ENCODE peak calls at places on chromosomes 1 and 21, in five cellular contexts. One of them, this sample, is unnamed.

GRCh38 chr1:230204852-230205251 is 137.8 kb downstream of the GALNT2 start:
- DNase-seq in fibroblast of mammary gland: no peak
- DNase-seq in CD8-positive, alpha-beta T cell: no peak
- DNase-seq in BE2C: no peak
- DNase-seq in neural progenitor cell: no peak
- DNase-seq in this sample: no peak

GRCh38 chr1:240609527-240610060 is 2.4 kb downstream of the GREM2 start:
- DNase-seq in fibroblast of mammary gland: no peak
- DNase-seq in CD8-positive, alpha-beta T cell: no peak
- DNase-seq in BE2C: no peak
- DNase-seq in neural progenitor cell: no peak
- DNase-seq in this sample: no peak

GRCh38 chr1:33741749-33742148 is 122.1 kb upstream of the HMGB4 start:
- DNase-seq in fibroblast of mammary gland: no peak
- DNase-seq in CD8-positive, alpha-beta T cell: no peak
- DNase-seq in BE2C: no peak
- DNase-seq in neural progenitor cell: no peak
- DNase-seq in this sample: no peak

GRCh38 chr21:14991957-14992356 is 72.8 kb downstream of the NRIP1 start:
- DNase-seq in fibroblast of mammary gland: no peak
- DNase-seq in CD8-positive, alpha-beta T cell: no peak
- DNase-seq in BE2C: no peak
- DNase-seq in neural progenitor cell: no peak
- DNase-seq in this sample: no peak

GRCh38 chr1:243882276-243882675 is 32.2 kb upstream of the AKT3 start:
- DNase-seq in fibroblast of mammary gland: peak
- DNase-seq in CD8-positive, alpha-beta T cell: no peak
- DNase-seq in BE2C: no peak
- DNase-seq in neural progenitor cell: no peak
- DNase-seq in this sample: no peak

GRCh38 chr1:36160949-36161485 is 5.1 kb downstream of the MAP7D1 start:
- DNase-seq in fibroblast of mammary gland: peak
- DNase-seq in CD8-positive, alpha-beta T cell: peak
- DNase-seq in BE2C: no peak
- DNase-seq in neural progenitor cell: peak
- DNase-seq in this sample: peak

GRCh38 chr1:232590742-232591082 is 39.2 kb downstream of the SIPA1L2 start:
- DNase-seq in fibroblast of mammary gland: no peak
- DNase-seq in CD8-positive, alpha-beta T cell: no peak
- DNase-seq in BE2C: no peak
- DNase-seq in neural progenitor cell: no peak
- DNase-seq in this sample: no peak

GRCh38 chr1:112706505-112707216 is at the start of gene RHOC:
- DNase-seq in fibroblast of mammary gland: peak
- DNase-seq in CD8-positive, alpha-beta T cell: no peak
- DNase-seq in BE2C: peak
- DNase-seq in neural progenitor cell: peak
- DNase-seq in this sample: peak

GRCh38 chr1:11178021-11179015 is 10.8 kb upstream of the ANGPTL7 start:
- DNase-seq in fibroblast of mammary gland: peak
- DNase-seq in CD8-positive, alpha-beta T cell: no peak
- DNase-seq in BE2C: no peak
- DNase-seq in neural progenitor cell: no peak
- DNase-seq in this sample: peak

GRCh38 chr1:211377539-211378461 is 51.2 kb downstream of the TRAF5 start:
- DNase-seq in fibroblast of mammary gland: peak
- DNase-seq in CD8-positive, alpha-beta T cell: no peak
- DNase-seq in BE2C: no peak
- DNase-seq in neural progenitor cell: no peak
- DNase-seq in this sample: no peak

GRCh38 chr1:167288390-167289062 is 67.8 kb downstream of the POU2F1 start:
- DNase-seq in fibroblast of mammary gland: no peak
- DNase-seq in CD8-positive, alpha-beta T cell: no peak
- DNase-seq in BE2C: no peak
- DNase-seq in neural progenitor cell: no peak
- DNase-seq in this sample: no peak

GRCh38 chr21:45839274-45839673 is 142.3 kb upstream of the COL6A1 start:
- DNase-seq in fibroblast of mammary gland: peak
- DNase-seq in CD8-positive, alpha-beta T cell: no peak
- DNase-seq in BE2C: no peak
- DNase-seq in neural progenitor cell: no peak
- DNase-seq in this sample: no peak

GRCh38 chr1:204282801-204283200 is 69.0 kb upstream of the GOLT1A start:
- DNase-seq in fibroblast of mammary gland: no peak
- DNase-seq in CD8-positive, alpha-beta T cell: no peak
- DNase-seq in BE2C: no peak
- DNase-seq in neural progenitor cell: no peak
- DNase-seq in this sample: no peak

GRCh38 chr1:11156441-11156840 is 32.7 kb upstream of the ANGPTL7 start:
- DNase-seq in fibroblast of mammary gland: no peak
- DNase-seq in CD8-positive, alpha-beta T cell: no peak
- DNase-seq in BE2C: no peak
- DNase-seq in neural progenitor cell: no peak
- DNase-seq in this sample: no peak

GRCh38 chr1:7400566-7400965 is 370.5 kb upstream of the VAMP3 start:
- DNase-seq in fibroblast of mammary gland: no peak
- DNase-seq in CD8-positive, alpha-beta T cell: no peak
- DNase-seq in BE2C: no peak
- DNase-seq in neural progenitor cell: no peak
- DNase-seq in this sample: no peak

GRCh38 chr1:154609398-154610380 is 1.7 kb upstream of the ADAR start:
- DNase-seq in fibroblast of mammary gland: peak
- DNase-seq in CD8-positive, alpha-beta T cell: peak
- DNase-seq in BE2C: no peak
- DNase-seq in neural progenitor cell: peak
- DNase-seq in this sample: no peak

GRCh38 chr1:210949039-210949438 is 184.9 kb downstream of the KCNH1 start:
- DNase-seq in fibroblast of mammary gland: no peak
- DNase-seq in CD8-positive, alpha-beta T cell: no peak
- DNase-seq in BE2C: no peak
- DNase-seq in neural progenitor cell: no peak
- DNase-seq in this sample: no peak

GRCh38 chr1:212503714-212504113 is 71.0 kb downstream of the NENF start:
- DNase-seq in fibroblast of mammary gland: no peak
- DNase-seq in CD8-positive, alpha-beta T cell: no peak
- DNase-seq in BE2C: peak
- DNase-seq in neural progenitor cell: no peak
- DNase-seq in this sample: no peak

GRCh38 chr21:42595281-42596187 is 57.9 kb upstream of the PDE9A start:
- DNase-seq in fibroblast of mammary gland: no peak
- DNase-seq in CD8-positive, alpha-beta T cell: no peak
- DNase-seq in BE2C: no peak
- DNase-seq in neural progenitor cell: no peak
- DNase-seq in this sample: no peak

GRCh38 chr1:70717211-70717610 is 306.1 kb downstream of the CTH start:
- DNase-seq in fibroblast of mammary gland: no peak
- DNase-seq in CD8-positive, alpha-beta T cell: no peak
- DNase-seq in BE2C: no peak
- DNase-seq in neural progenitor cell: no peak
- DNase-seq in this sample: no peak

GRCh38 chr1:70720133-70720920 is 309.3 kb downstream of the CTH start:
- DNase-seq in fibroblast of mammary gland: no peak
- DNase-seq in CD8-positive, alpha-beta T cell: no peak
- DNase-seq in BE2C: no peak
- DNase-seq in neural progenitor cell: no peak
- DNase-seq in this sample: no peak

GRCh38 chr1:70718086-70718630 is 307.1 kb downstream of the CTH start:
- DNase-seq in fibroblast of mammary gland: no peak
- DNase-seq in CD8-positive, alpha-beta T cell: no peak
- DNase-seq in BE2C: no peak
- DNase-seq in neural progenitor cell: no peak
- DNase-seq in this sample: no peak

GRCh38 chr1:70717656-70718055 is 306.6 kb downstream of the CTH start:
- DNase-seq in fibroblast of mammary gland: no peak
- DNase-seq in CD8-positive, alpha-beta T cell: no peak
- DNase-seq in BE2C: no peak
- DNase-seq in neural progenitor cell: no peak
- DNase-seq in this sample: no peak

GRCh38 chr1:70719164-70719563 is 308.1 kb downstream of the CTH start:
- DNase-seq in fibroblast of mammary gland: no peak
- DNase-seq in CD8-positive, alpha-beta T cell: no peak
- DNase-seq in BE2C: no peak
- DNase-seq in neural progenitor cell: no peak
- DNase-seq in this sample: no peak
- TF ChIP-seq CTCF in fibroblast of mammary gland: no peak
- TF ChIP-seq CTCF in CD8-positive, alpha-beta T cell: no peak
- TF ChIP-seq CTCF in BE2C: no peak
- TF ChIP-seq CTCF in neural progenitor cell: no peak
- TF ChIP-seq CTCF in this sample: no peak

GRCh38 chr1:174988986-174989385 is 10.8 kb upstream of the CACYBP start:
- DNase-seq in fibroblast of mammary gland: no peak
- DNase-seq in CD8-positive, alpha-beta T cell: no peak
- DNase-seq in BE2C: no peak
- DNase-seq in neural progenitor cell: no peak
- DNase-seq in this sample: no peak

GRCh38 chr1:174988539-174988938 is 11.2 kb upstream of the CACYBP start:
- DNase-seq in fibroblast of mammary gland: no peak
- DNase-seq in CD8-positive, alpha-beta T cell: no peak
- DNase-seq in BE2C: no peak
- DNase-seq in neural progenitor cell: no peak
- DNase-seq in this sample: no peak

GRCh38 chr1:174990382-174990999 is 9.3 kb upstream of the CACYBP start:
- DNase-seq in fibroblast of mammary gland: peak
- DNase-seq in CD8-positive, alpha-beta T cell: no peak
- DNase-seq in BE2C: no peak
- DNase-seq in neural progenitor cell: no peak
- DNase-seq in this sample: no peak

GRCh38 chr1:174989540-174990181 is 10.1 kb upstream of the CACYBP start:
- DNase-seq in fibroblast of mammary gland: no peak
- DNase-seq in CD8-positive, alpha-beta T cell: no peak
- DNase-seq in BE2C: no peak
- DNase-seq in neural progenitor cell: no peak
- DNase-seq in this sample: no peak

DNA sequence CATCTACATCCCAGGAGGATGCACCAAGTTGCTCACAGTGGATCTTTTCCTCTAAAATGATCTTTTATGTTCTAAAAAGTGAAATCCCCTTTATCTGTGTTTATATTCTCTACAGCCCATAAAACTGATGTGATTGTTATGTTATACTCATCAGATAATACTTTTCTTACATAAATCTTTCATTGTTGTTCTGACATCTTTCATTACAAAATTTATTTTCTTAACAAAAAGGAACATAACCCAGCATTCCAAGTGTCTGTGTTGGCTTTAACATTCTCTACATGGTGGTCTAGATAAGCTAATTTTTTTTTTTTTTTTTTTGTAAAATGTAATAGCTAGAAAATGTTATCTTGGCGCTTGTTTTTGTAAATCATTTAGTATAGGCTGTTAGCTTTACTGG is 8.3 kb upstream of the CACYBP start:
- DNase-seq in fibroblast of mammary gland: no peak
- DNase-seq in CD8-positive, alpha-beta T cell: no peak
- DNase-seq in BE2C: no peak
- DNase-seq in neural progenitor cell: no peak
- DNase-seq in this sample: no peak
- TF ChIP-seq CTCF in fibroblast of mammary gland: no peak
- TF ChIP-seq CTCF in CD8-positive, alpha-beta T cell: no peak
- TF ChIP-seq CTCF in BE2C: no peak
- TF ChIP-seq CTCF in neural progenitor cell: no peak
- TF ChIP-seq CTCF in this sample: no peak

GRCh38 chr1:100261686-100262085 is 4.3 kb upstream of the RTCA start:
- DNase-seq in fibroblast of mammary gland: no peak
- DNase-seq in CD8-positive, alpha-beta T cell: no peak
- DNase-seq in BE2C: no peak
- DNase-seq in neural progenitor cell: no peak
- DNase-seq in this sample: no peak

GRCh38 chr1:100265562-100265930 is 470 bp upstream of the RTCA start:
- DNase-seq in fibroblast of mammary gland: peak
- DNase-seq in CD8-positive, alpha-beta T cell: no peak
- DNase-seq in BE2C: no peak
- DNase-seq in neural progenitor cell: no peak
- DNase-seq in this sample: no peak

GRCh38 chr1:100268202-100268601 is 2.2 kb downstream of the RTCA start:
- DNase-seq in fibroblast of mammary gland: no peak
- DNase-seq in CD8-positive, alpha-beta T cell: no peak
- DNase-seq in BE2C: no peak
- DNase-seq in neural progenitor cell: no peak
- DNase-seq in this sample: no peak

GRCh38 chr1:100265931-100266830 is at the start of gene RTCA:
- DNase-seq in fibroblast of mammary gland: peak
- DNase-seq in CD8-positive, alpha-beta T cell: peak
- DNase-seq in BE2C: peak
- DNase-seq in neural progenitor cell: peak
- DNase-seq in this sample: peak

GRCh38 chr1:100267284-100267683 is 1.3 kb downstream of the RTCA start:
- DNase-seq in fibroblast of mammary gland: no peak
- DNase-seq in CD8-positive, alpha-beta T cell: no peak
- DNase-seq in BE2C: no peak
- DNase-seq in neural progenitor cell: no peak
- DNase-seq in this sample: no peak
- TF ChIP-seq CTCF in fibroblast of mammary gland: no peak
- TF ChIP-seq CTCF in CD8-positive, alpha-beta T cell: no peak
- TF ChIP-seq CTCF in BE2C: no peak
- TF ChIP-seq CTCF in neural progenitor cell: no peak
- TF ChIP-seq CTCF in this sample: no peak

GRCh38 chr21:37712204-37712934 is 203.9 kb downstream of the KCNJ6 start:
- DNase-seq in fibroblast of mammary gland: peak
- DNase-seq in CD8-positive, alpha-beta T cell: no peak
- DNase-seq in BE2C: peak
- DNase-seq in neural progenitor cell: peak
- DNase-seq in this sample: peak
- TF ChIP-seq CTCF in fibroblast of mammary gland: peak
- TF ChIP-seq CTCF in CD8-positive, alpha-beta T cell: peak
- TF ChIP-seq CTCF in BE2C: peak
- TF ChIP-seq CTCF in neural progenitor cell: peak
- TF ChIP-seq CTCF in this sample: peak

GRCh38 chr1:235328271-235329138 is at the start of gene GGPS1:
- DNase-seq in fibroblast of mammary gland: peak
- DNase-seq in CD8-positive, alpha-beta T cell: peak
- DNase-seq in BE2C: peak
- DNase-seq in neural progenitor cell: peak
- DNase-seq in this sample: peak

GRCh38 chr1:235330918-235331285 is 2.5 kb downstream of the GGPS1 start:
- DNase-seq in fibroblast of mammary gland: no peak
- DNase-seq in CD8-positive, alpha-beta T cell: no peak
- DNase-seq in BE2C: no peak
- DNase-seq in neural progenitor cell: no peak
- DNase-seq in this sample: no peak

GRCh38 chr1:235327559-235328270 is at the start of gene ARID4B:
- DNase-seq in fibroblast of mammary gland: no peak
- DNase-seq in CD8-positive, alpha-beta T cell: peak
- DNase-seq in BE2C: no peak
- DNase-seq in neural progenitor cell: peak
- DNase-seq in this sample: peak

GRCh38 chr1:235331391-235331790 is 3.0 kb downstream of the GGPS1 start:
- DNase-seq in fibroblast of mammary gland: no peak
- DNase-seq in CD8-positive, alpha-beta T cell: no peak
- DNase-seq in BE2C: no peak
- DNase-seq in neural progenitor cell: no peak
- DNase-seq in this sample: no peak

GRCh38 chr1:235329139-235329808 is 904 bp downstream of the GGPS1 start:
- DNase-seq in fibroblast of mammary gland: peak
- DNase-seq in CD8-positive, alpha-beta T cell: peak
- DNase-seq in BE2C: peak
- DNase-seq in neural progenitor cell: peak
- DNase-seq in this sample: peak
- TF ChIP-seq CTCF in fibroblast of mammary gland: no peak
- TF ChIP-seq CTCF in CD8-positive, alpha-beta T cell: peak
- TF ChIP-seq CTCF in BE2C: no peak
- TF ChIP-seq CTCF in neural progenitor cell: no peak
- TF ChIP-seq CTCF in this sample: no peak

GRCh38 chr1:145846191-145846590 is 761 bp downstream of the NUDT17 start:
- DNase-seq in fibroblast of mammary gland: peak
- DNase-seq in CD8-positive, alpha-beta T cell: no peak
- DNase-seq in BE2C: peak
- DNase-seq in neural progenitor cell: peak
- DNase-seq in this sample: peak
- TF ChIP-seq CTCF in fibroblast of mammary gland: peak
- TF ChIP-seq CTCF in CD8-positive, alpha-beta T cell: peak
- TF ChIP-seq CTCF in BE2C: peak
- TF ChIP-seq CTCF in neural progenitor cell: peak
- TF ChIP-seq CTCF in this sample: peak

This sample was measured in nephron progenitor cell.